ENCODE peak calls at places on chromosomes 12 and 14, in seven cellular contexts. V, F, U, H, X, Y and M are unnamed samples.

GRCh38 chr12:2691340-2692111 is 103.2 kb upstream of the FKBP4 start:
- DNase-seq in H (no peak), U (no peak), X (no peak), Y (peak), V (no peak), F (peak), M (no peak)

GRCh38 chr12:26346748-26347147 is 151.4 kb downstream of the SSPN start:
- DNase-seq in V (no peak), Y (no peak), H (no peak), X (peak), F (no peak), U (no peak), M (no peak)

GRCh38 chr12:42790761-42791151 is 201.2 kb upstream of the PRICKLE1 start:
- DNase-seq in X (peak), H (no peak), V (no peak), F (peak), U (peak), Y (no peak), M (no peak)

GRCh38 chr14:76772300-76773187 is 11.3 kb downstream of the VASH1 start:
- DNase-seq in V (peak), H (peak), U (peak), F (peak), X (no peak), Y (peak), M (no peak)

GRCh38 chr14:89537911-89538310 is 120.9 kb upstream of the FOXN3 start:
- DNase-seq in Y (no peak), F (no peak), V (no peak), H (no peak), X (no peak), U (no peak), M (no peak)

GRCh38 chr14:101584049-101584859 is 23.0 kb downstream of the DIO3 start:
- DNase-seq in X (no peak), V (no peak), H (no peak), Y (no peak), U (no peak), F (peak), M (peak)

GRCh38 chr12:124514145-124514995 is 53.0 kb downstream of the NCOR2 start:
- DNase-seq in V (no peak), X (no peak), F (no peak), U (no peak), Y (no peak), H (no peak), M (no peak)

GRCh38 chr14:33996450-33996849 is 45.6 kb upstream of the EGLN3 start:
- DNase-seq in V (no peak), H (no peak), X (no peak), U (no peak), F (no peak), Y (no peak), M (no peak)

GRCh38 chr12:102722147-102722546 is 194.9 kb downstream of the PAH start:
- DNase-seq in U (no peak), Y (no peak), F (peak), X (no peak), V (no peak), H (no peak), M (no peak)

GRCh38 chr12:53988519-53989226 is 3.7 kb downstream of the HOXC10 start:
- DNase-seq in U (no peak), F (no peak), H (no peak), Y (no peak), X (no peak), V (no peak), M (no peak)

GRCh38 chr14:105215602-105216001 is 32.7 kb upstream of the BTBD6 start:
- DNase-seq in Y (no peak), U (no peak), V (no peak), F (no peak), H (no peak), X (no peak), M (no peak)

DNA sequence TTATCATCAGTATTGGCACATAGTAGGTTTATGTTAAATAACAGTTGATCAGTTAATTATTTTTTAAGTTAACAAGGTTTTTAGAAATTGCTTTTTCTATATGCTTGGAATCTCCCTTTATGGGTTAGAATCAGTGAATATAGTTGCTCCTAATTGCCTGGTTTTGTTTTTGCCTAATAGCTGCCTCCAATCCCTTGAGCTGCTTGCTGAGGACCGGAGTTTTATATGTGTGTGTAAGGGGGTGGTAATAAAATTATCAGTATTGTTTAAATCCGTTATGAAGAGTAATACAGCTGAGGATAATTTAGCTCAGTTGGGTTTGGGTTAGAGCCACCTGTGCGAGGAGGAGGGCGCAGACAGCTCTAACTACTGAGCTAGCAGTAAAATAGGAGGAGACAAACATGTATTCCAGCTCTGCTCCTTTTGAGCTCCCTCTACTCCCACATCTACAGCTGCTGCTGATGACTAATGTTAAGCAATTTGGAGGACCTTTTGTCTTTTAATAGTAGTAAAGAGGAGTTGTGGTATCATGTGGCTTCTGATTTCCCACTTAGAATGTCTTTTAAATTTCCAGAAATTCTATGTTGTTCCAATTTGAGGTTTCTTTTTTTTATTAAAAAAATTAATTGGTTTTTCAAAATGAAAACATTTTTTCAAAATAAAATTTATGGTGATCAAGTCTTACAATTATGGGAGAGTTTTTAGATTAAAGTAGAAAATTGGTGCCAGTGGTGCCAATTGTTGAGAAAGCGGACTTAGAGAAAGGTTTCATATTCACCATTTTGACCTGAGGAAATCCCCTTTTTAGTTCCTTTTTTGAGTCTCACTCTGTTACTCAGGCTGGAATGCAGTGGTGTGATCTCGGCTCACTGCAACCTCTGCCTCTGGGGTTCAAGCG is 61.6 kb downstream of the SPATS2 start:
- DNase-seq in X (peak), V (no peak), U (peak), H (no peak), F (peak), Y (no peak), M (no peak)
- H3K27ac ChIP-seq in X (no peak), V (no peak), U (peak), H (no peak), F (no peak), Y (no peak), M (no peak)

DNA sequence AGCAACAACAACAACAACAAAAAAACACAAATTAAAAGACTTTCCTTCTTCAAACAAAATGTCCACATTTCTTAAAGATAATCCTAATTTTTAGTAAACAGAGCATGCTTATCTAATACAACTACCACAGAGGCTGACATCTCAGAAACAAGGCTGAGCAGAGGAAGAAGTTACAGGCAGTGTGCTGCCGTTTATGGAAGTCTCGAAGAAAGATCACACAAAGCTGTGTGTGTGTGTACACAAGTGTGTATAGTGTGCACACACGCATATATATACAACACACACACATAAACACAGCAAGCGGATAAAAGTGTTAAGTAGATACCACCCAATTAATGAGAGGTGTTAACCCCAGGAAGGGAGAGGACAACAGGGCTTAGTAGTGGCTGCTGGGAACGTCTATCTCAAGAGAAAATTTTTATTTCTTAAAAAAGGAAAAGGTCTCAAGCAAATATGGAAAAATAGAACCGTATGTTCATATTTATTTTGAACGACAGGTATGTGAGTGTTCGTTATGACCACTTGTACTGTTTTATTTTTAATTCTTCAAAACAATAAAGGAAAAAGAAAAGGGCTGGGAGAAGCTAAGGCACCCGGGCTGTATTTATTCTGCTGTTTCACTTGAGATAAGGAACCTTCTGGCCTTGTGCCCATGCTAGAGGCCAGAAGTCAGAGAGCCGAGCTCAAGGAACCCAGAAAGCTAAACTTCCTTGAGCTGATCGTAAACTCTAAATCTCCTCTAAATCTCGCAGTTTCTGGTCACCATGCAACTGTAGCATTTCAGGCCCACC is 15.1 kb downstream of the CCDC88C start:
- DNase-seq in Y (no peak), X (no peak), H (peak), U (no peak), F (no peak), V (no peak), M (no peak)
- H3K27ac ChIP-seq in Y (no peak), X (no peak), H (peak), U (no peak), F (no peak), V (no peak), M (no peak)

GRCh38 chr14:69346710-69347109 is 51.4 kb downstream of the ERH start:
- DNase-seq in H (no peak), U (peak), V (peak), Y (peak), X (peak), F (peak), M (no peak)
- H3K27ac ChIP-seq in H (no peak), U (no peak), V (no peak), Y (no peak), X (no peak), F (no peak), M (no peak)

GRCh38 chr12:110104188-110104969 is 19.8 kb upstream of the IFT81 start:
- DNase-seq in Y (no peak), F (peak), U (peak), V (no peak), X (no peak), H (no peak), M (no peak)
- H3K27ac ChIP-seq in Y (no peak), F (no peak), U (no peak), V (no peak), X (no peak), H (no peak), M (no peak)